ENCODE peak calls at places on chromosomes 1 and 21, in four cellular contexts. One of them, this sample, is unnamed.

GRCh38 chr1:245440933-245441332 is 286.1 kb downstream of the KIF26B start:
- DNase-seq in OCI-LY7: no peak
- DNase-seq in fibroblast of pulmonary artery: no peak
- DNase-seq in fibroblast of lung: no peak
- DNase-seq in this sample: no peak

GRCh38 chr1:226688056-226688748 is 50.9 kb downstream of the ITPKB start:
- DNase-seq in OCI-LY7: peak
- DNase-seq in fibroblast of pulmonary artery: no peak
- DNase-seq in fibroblast of lung: no peak
- DNase-seq in this sample: no peak

GRCh38 chr1:155184835-155185782 is 11.5 kb downstream of the TRIM46 start:
- DNase-seq in OCI-LY7: peak
- DNase-seq in fibroblast of pulmonary artery: no peak
- DNase-seq in fibroblast of lung: no peak
- DNase-seq in this sample: no peak

GRCh38 chr1:183070923-183071618 is 47.9 kb downstream of the LAMC1 start:
- DNase-seq in OCI-LY7: peak
- DNase-seq in fibroblast of pulmonary artery: peak
- DNase-seq in fibroblast of lung: peak
- DNase-seq in this sample: peak

GRCh38 chr1:80994934-80995333 is 805.8 kb upstream of the ADGRL2 start:
- DNase-seq in OCI-LY7: no peak
- DNase-seq in fibroblast of pulmonary artery: peak
- DNase-seq in fibroblast of lung: no peak
- DNase-seq in this sample: no peak

GRCh38 chr1:66316464-66317155 is 217.3 kb upstream of the SGIP1 start:
- DNase-seq in OCI-LY7: peak
- DNase-seq in fibroblast of pulmonary artery: peak
- DNase-seq in fibroblast of lung: peak
- DNase-seq in this sample: no peak

GRCh38 chr1:14994841-14995437 is 158.6 kb upstream of the TMEM51 start:
- DNase-seq in OCI-LY7: no peak
- DNase-seq in fibroblast of pulmonary artery: no peak
- DNase-seq in fibroblast of lung: no peak
- DNase-seq in this sample: no peak

GRCh38 chr1:15848143-15848928 is 829 bp downstream of the SPEN start:
- DNase-seq in OCI-LY7: peak
- DNase-seq in fibroblast of pulmonary artery: peak
- DNase-seq in fibroblast of lung: no peak
- DNase-seq in this sample: no peak

GRCh38 chr1:8345621-8346415 is 27.9 kb downstream of the SLC45A1 start:
- DNase-seq in OCI-LY7: no peak
- DNase-seq in fibroblast of pulmonary artery: no peak
- DNase-seq in fibroblast of lung: no peak
- DNase-seq in this sample: no peak

GRCh38 chr1:111140680-111140967 is 601 bp downstream of the CEPT1 start:
- DNase-seq in OCI-LY7: peak
- DNase-seq in fibroblast of pulmonary artery: peak
- DNase-seq in fibroblast of lung: peak
- DNase-seq in this sample: no peak

GRCh38 chr1:201904579-201904978 is 15.9 kb downstream of the SHISA4 start:
- DNase-seq in OCI-LY7: no peak
- DNase-seq in fibroblast of pulmonary artery: peak
- DNase-seq in fibroblast of lung: peak
- DNase-seq in this sample: peak

GRCh38 chr1:92441316-92442311 is 45.1 kb downstream of the GFI1 start:
- DNase-seq in OCI-LY7: no peak
- DNase-seq in fibroblast of pulmonary artery: no peak
- DNase-seq in fibroblast of lung: no peak
- DNase-seq in this sample: no peak

GRCh38 chr1:225137981-225138380 is 208.5 kb downstream of the DNAH14 start:
- DNase-seq in OCI-LY7: no peak
- DNase-seq in fibroblast of pulmonary artery: no peak
- DNase-seq in fibroblast of lung: no peak
- DNase-seq in this sample: no peak

GRCh38 chr21:35819134-35819533 is 241.2 kb downstream of the SETD4 start:
- DNase-seq in OCI-LY7: no peak
- DNase-seq in fibroblast of pulmonary artery: no peak
- DNase-seq in fibroblast of lung: no peak
- DNase-seq in this sample: no peak

GRCh38 chr1:150692720-150693119 is 4.2 kb downstream of the GOLPH3L start:
- DNase-seq in OCI-LY7: no peak
- DNase-seq in fibroblast of pulmonary artery: peak
- DNase-seq in fibroblast of lung: no peak
- DNase-seq in this sample: no peak

GRCh38 chr1:243734311-243734700 is 115.7 kb downstream of the AKT3 start:
- DNase-seq in OCI-LY7: no peak
- DNase-seq in fibroblast of pulmonary artery: peak
- DNase-seq in fibroblast of lung: no peak
- DNase-seq in this sample: no peak

GRCh38 chr1:204441558-204441957 is 29.9 kb upstream of the PPP1R15B start:
- DNase-seq in OCI-LY7: no peak
- DNase-seq in fibroblast of pulmonary artery: no peak
- DNase-seq in fibroblast of lung: no peak
- DNase-seq in this sample: no peak

GRCh38 chr1:204443871-204444581 is 32.4 kb upstream of the PPP1R15B start:
- DNase-seq in OCI-LY7: no peak
- DNase-seq in fibroblast of pulmonary artery: peak
- DNase-seq in fibroblast of lung: no peak
- DNase-seq in this sample: no peak

GRCh38 chr1:204445860-204446412 is 34.3 kb upstream of the PPP1R15B start:
- DNase-seq in OCI-LY7: peak
- DNase-seq in fibroblast of pulmonary artery: no peak
- DNase-seq in fibroblast of lung: peak
- DNase-seq in this sample: no peak

GRCh38 chr1:204442376-204443259 is 31.0 kb upstream of the PPP1R15B start:
- DNase-seq in OCI-LY7: no peak
- DNase-seq in fibroblast of pulmonary artery: no peak
- DNase-seq in fibroblast of lung: no peak
- DNase-seq in this sample: no peak

GRCh38 chr1:204443260-204443619 is 31.6 kb upstream of the PPP1R15B start:
- DNase-seq in OCI-LY7: no peak
- DNase-seq in fibroblast of pulmonary artery: no peak
- DNase-seq in fibroblast of lung: no peak
- DNase-seq in this sample: no peak
- H3K4me3 ChIP-seq in OCI-LY7: no peak
- H3K4me3 ChIP-seq in fibroblast of pulmonary artery: no peak
- H3K4me3 ChIP-seq in fibroblast of lung: no peak
- H3K4me3 ChIP-seq in this sample: no peak

GRCh38 chr1:198933506-198933905 is 294.7 kb downstream of the PTPRC start:
- DNase-seq in OCI-LY7: no peak
- DNase-seq in fibroblast of pulmonary artery: no peak
- DNase-seq in fibroblast of lung: no peak
- DNase-seq in this sample: no peak

GRCh38 chr1:198934414-198934813 is 295.6 kb downstream of the PTPRC start:
- DNase-seq in OCI-LY7: no peak
- DNase-seq in fibroblast of pulmonary artery: no peak
- DNase-seq in fibroblast of lung: no peak
- DNase-seq in this sample: no peak

GRCh38 chr1:198934901-198935301 is 296.1 kb downstream of the PTPRC start:
- DNase-seq in OCI-LY7: peak
- DNase-seq in fibroblast of pulmonary artery: no peak
- DNase-seq in fibroblast of lung: no peak
- DNase-seq in this sample: no peak

GRCh38 chr1:198936371-198937083 is 297.7 kb downstream of the PTPRC start:
- DNase-seq in OCI-LY7: peak
- DNase-seq in fibroblast of pulmonary artery: peak
- DNase-seq in fibroblast of lung: peak
- DNase-seq in this sample: no peak

GRCh38 chr1:198935371-198935921 is 296.6 kb downstream of the PTPRC start:
- DNase-seq in OCI-LY7: peak
- DNase-seq in fibroblast of pulmonary artery: peak
- DNase-seq in fibroblast of lung: peak
- DNase-seq in this sample: peak
- H3K4me3 ChIP-seq in OCI-LY7: peak
- H3K4me3 ChIP-seq in fibroblast of pulmonary artery: peak
- H3K4me3 ChIP-seq in fibroblast of lung: peak
- H3K4me3 ChIP-seq in this sample: peak

GRCh38 chr1:6731905-6732304 is 30.3 kb upstream of the DNAJC11 start:
- DNase-seq in OCI-LY7: no peak
- DNase-seq in fibroblast of pulmonary artery: no peak
- DNase-seq in fibroblast of lung: no peak
- DNase-seq in this sample: no peak

GRCh38 chr1:6730889-6731288 is 29.3 kb upstream of the DNAJC11 start:
- DNase-seq in OCI-LY7: no peak
- DNase-seq in fibroblast of pulmonary artery: no peak
- DNase-seq in fibroblast of lung: no peak
- DNase-seq in this sample: no peak

GRCh38 chr1:6732942-6733341 is 31.3 kb upstream of the DNAJC11 start:
- DNase-seq in OCI-LY7: no peak
- DNase-seq in fibroblast of pulmonary artery: no peak
- DNase-seq in fibroblast of lung: no peak
- DNase-seq in this sample: no peak

GRCh38 chr1:6738987-6739386 is 37.4 kb upstream of the DNAJC11 start:
- DNase-seq in OCI-LY7: no peak
- DNase-seq in fibroblast of pulmonary artery: no peak
- DNase-seq in fibroblast of lung: no peak
- DNase-seq in this sample: no peak

DNA sequence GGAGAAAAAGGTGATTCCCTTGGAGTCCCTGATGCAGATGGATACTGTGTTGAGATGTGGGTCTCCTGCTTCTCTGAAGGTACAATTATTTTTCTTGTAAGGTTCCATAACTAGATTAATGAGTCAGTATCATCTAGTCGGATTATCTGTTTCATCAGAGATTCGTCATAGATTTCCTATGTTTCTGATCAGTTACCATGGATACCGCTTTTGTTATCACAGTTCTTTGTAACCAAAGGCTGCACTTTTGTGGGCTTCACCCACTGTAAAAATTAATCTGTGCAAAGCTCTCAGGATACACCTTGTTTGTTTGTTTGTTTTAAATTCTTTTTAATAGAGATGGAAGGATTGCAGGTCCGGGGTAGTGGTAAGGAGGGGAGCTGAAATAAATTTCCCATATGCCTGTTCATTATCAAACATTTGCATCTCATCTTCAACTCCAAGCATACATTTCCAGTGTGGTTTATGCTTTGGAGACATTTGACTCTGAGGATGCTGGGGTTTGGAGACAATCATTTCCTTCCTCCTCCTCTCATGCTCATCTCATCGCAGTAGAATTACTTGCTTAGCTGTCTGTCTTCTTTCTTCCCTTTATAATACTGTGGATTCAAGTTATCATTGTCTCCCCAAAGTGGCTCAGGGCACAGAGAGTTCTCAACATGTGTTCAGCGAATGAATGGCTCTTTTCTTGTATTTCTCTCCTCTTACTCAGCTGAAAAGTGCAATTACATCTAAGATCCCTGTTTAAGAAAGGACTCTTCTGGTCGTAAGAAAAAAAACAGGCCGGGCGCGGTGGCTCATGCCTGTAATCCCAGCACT is 33.2 kb upstream of the DNAJC11 start:
- DNase-seq in OCI-LY7: no peak
- DNase-seq in fibroblast of pulmonary artery: no peak
- DNase-seq in fibroblast of lung: no peak
- DNase-seq in this sample: no peak
- H3K4me3 ChIP-seq in OCI-LY7: no peak
- H3K4me3 ChIP-seq in fibroblast of pulmonary artery: no peak
- H3K4me3 ChIP-seq in fibroblast of lung: no peak
- H3K4me3 ChIP-seq in this sample: no peak

DNA sequence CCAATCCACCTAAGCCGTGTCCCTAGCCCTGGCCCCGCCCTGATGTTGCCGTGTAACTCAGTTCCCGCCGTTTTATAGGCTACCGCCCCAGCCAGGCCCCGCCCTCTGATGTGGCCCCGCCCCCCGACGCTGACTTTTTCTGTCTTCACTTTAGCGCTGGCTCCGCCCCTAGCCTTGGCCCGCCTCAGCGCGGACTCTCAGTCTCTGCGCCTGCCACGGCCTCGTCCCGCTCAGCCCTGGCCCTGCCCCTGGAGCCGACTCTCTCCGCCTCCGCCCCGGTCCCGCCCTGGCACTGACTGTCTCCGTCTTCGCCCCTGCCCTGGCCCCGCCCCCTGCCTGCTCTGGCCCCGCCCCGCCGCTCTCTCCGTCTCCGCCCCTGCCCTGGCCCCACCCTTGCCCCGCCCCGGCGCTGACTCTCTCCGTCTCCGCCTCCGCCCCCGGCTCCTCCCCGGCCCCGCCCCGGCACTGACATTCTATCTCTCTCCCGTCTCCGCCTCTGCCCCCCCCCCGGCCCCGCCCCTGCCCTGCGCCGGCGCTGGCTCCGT is 5.2 kb downstream of the MATN1 start:
- DNase-seq in OCI-LY7: peak
- DNase-seq in fibroblast of pulmonary artery: peak
- DNase-seq in fibroblast of lung: peak
- DNase-seq in this sample: peak
- H3K4me3 ChIP-seq in OCI-LY7: peak
- H3K4me3 ChIP-seq in fibroblast of pulmonary artery: peak
- H3K4me3 ChIP-seq in fibroblast of lung: no peak
- H3K4me3 ChIP-seq in this sample: peak

GRCh38 chr1:10539411-10540043 is 64.8 kb downstream of the PEX14 start:
- DNase-seq in OCI-LY7: no peak
- DNase-seq in fibroblast of pulmonary artery: peak
- DNase-seq in fibroblast of lung: peak
- DNase-seq in this sample: no peak
- H3K4me3 ChIP-seq in OCI-LY7: no peak
- H3K4me3 ChIP-seq in fibroblast of pulmonary artery: no peak
- H3K4me3 ChIP-seq in fibroblast of lung: no peak
- H3K4me3 ChIP-seq in this sample: no peak